ENCODE peak calls at places on chromosomes 11 and 22, in six cellular contexts. One of them, this sample, is unnamed. For H3K4me1, the result is how much of the 10 kb centered on the place peaks cover.

GRCh38 chr11:69060005-69060404 is 11.3 kb downstream of the TPCN2 start:
- DNase-seq in psoas muscle: no peak
- DNase-seq in heart right ventricle: no peak
- DNase-seq in mammary epithelial cell: no peak
- DNase-seq in uterus: no peak
- DNase-seq in pancreas: no peak
- DNase-seq in this sample: no peak

GRCh38 chr11:128653828-128654231 is 40.0 kb upstream of the FLI1 start:
- DNase-seq in psoas muscle: peak
- DNase-seq in heart right ventricle: peak
- DNase-seq in mammary epithelial cell: peak
- DNase-seq in uterus: no peak
- DNase-seq in pancreas: peak
- DNase-seq in this sample: no peak

GRCh38 chr11:57340228-57340627 is 2.1 kb downstream of the P2RX3 start:
- DNase-seq in psoas muscle: peak
- DNase-seq in heart right ventricle: no peak
- DNase-seq in mammary epithelial cell: no peak
- DNase-seq in uterus: no peak
- DNase-seq in pancreas: no peak
- DNase-seq in this sample: peak

GRCh38 chr22:29689872-29690213 is 30.0 kb upstream of the CABP7 start:
- DNase-seq in psoas muscle: peak
- DNase-seq in heart right ventricle: peak
- DNase-seq in mammary epithelial cell: peak
- DNase-seq in uterus: peak
- DNase-seq in pancreas: peak
- DNase-seq in this sample: peak

GRCh38 chr11:105071060-105071732 is 26.1 kb upstream of the CARD16 start:
- DNase-seq in psoas muscle: no peak
- DNase-seq in heart right ventricle: no peak
- DNase-seq in mammary epithelial cell: peak
- DNase-seq in uterus: no peak
- DNase-seq in pancreas: no peak
- DNase-seq in this sample: no peak

GRCh38 chr22:20524004-20524481 is 16.6 kb downstream of the MED15 start:
- DNase-seq in psoas muscle: no peak
- DNase-seq in heart right ventricle: no peak
- DNase-seq in mammary epithelial cell: peak
- DNase-seq in uterus: no peak
- DNase-seq in pancreas: no peak
- DNase-seq in this sample: no peak

GRCh38 chr11:1297576-1298473 is 11.6 kb downstream of the TOLLIP start:
- DNase-seq in psoas muscle: peak
- DNase-seq in heart right ventricle: no peak
- DNase-seq in mammary epithelial cell: no peak
- DNase-seq in uterus: peak
- DNase-seq in pancreas: peak
- DNase-seq in this sample: no peak

GRCh38 chr22:41302016-41302767 is 867 bp downstream of the ZC3H7B start:
- DNase-seq in psoas muscle: no peak
- DNase-seq in heart right ventricle: no peak
- DNase-seq in mammary epithelial cell: no peak
- DNase-seq in uterus: peak
- DNase-seq in pancreas: no peak
- DNase-seq in this sample: peak

GRCh38 chr11:76919887-76920746 is 59.4 kb downstream of the ACER3 start:
- DNase-seq in psoas muscle: peak
- DNase-seq in heart right ventricle: peak
- DNase-seq in mammary epithelial cell: peak
- DNase-seq in uterus: peak
- DNase-seq in pancreas: peak
- DNase-seq in this sample: peak

GRCh38 chr11:19576054-19576453 is 136.6 kb upstream of the NAV2 start:
- DNase-seq in psoas muscle: no peak
- DNase-seq in heart right ventricle: no peak
- DNase-seq in mammary epithelial cell: no peak
- DNase-seq in uterus: no peak
- DNase-seq in pancreas: no peak
- DNase-seq in this sample: no peak

GRCh38 chr11:115379528-115379927 is 124.7 kb downstream of the CADM1 start:
- DNase-seq in psoas muscle: no peak
- DNase-seq in heart right ventricle: no peak
- DNase-seq in mammary epithelial cell: no peak
- DNase-seq in uterus: no peak
- DNase-seq in pancreas: no peak
- DNase-seq in this sample: no peak

GRCh38 chr11:65063532-65063931 is 5.2 kb upstream of the NAALADL1 start:
- DNase-seq in psoas muscle: no peak
- DNase-seq in heart right ventricle: no peak
- DNase-seq in mammary epithelial cell: no peak
- DNase-seq in uterus: no peak
- DNase-seq in pancreas: no peak
- DNase-seq in this sample: no peak

GRCh38 chr11:66042227-66043007 is 6.5 kb downstream of the GAL3ST3 start:
- DNase-seq in psoas muscle: no peak
- DNase-seq in heart right ventricle: no peak
- DNase-seq in mammary epithelial cell: no peak
- DNase-seq in uterus: no peak
- DNase-seq in pancreas: no peak
- DNase-seq in this sample: no peak

GRCh38 chr22:36285545-36285944 is 32.6 kb downstream of the APOL1 start:
- DNase-seq in psoas muscle: peak
- DNase-seq in heart right ventricle: no peak
- DNase-seq in mammary epithelial cell: no peak
- DNase-seq in uterus: no peak
- DNase-seq in pancreas: no peak
- DNase-seq in this sample: no peak

GRCh38 chr22:31099386-31099785 is 8.0 kb downstream of the SELENOM start:
- DNase-seq in psoas muscle: no peak
- DNase-seq in heart right ventricle: no peak
- DNase-seq in mammary epithelial cell: no peak
- DNase-seq in uterus: no peak
- DNase-seq in pancreas: no peak
- DNase-seq in this sample: no peak

GRCh38 chr11:43835104-43835503 is 45.5 kb upstream of the ALKBH3 start:
- DNase-seq in psoas muscle: no peak
- DNase-seq in heart right ventricle: no peak
- DNase-seq in mammary epithelial cell: no peak
- DNase-seq in uterus: no peak
- DNase-seq in pancreas: no peak
- DNase-seq in this sample: no peak

GRCh38 chr11:93485983-93486382 is 57.2 kb downstream of the SMCO4 start:
- DNase-seq in psoas muscle: no peak
- DNase-seq in heart right ventricle: no peak
- DNase-seq in mammary epithelial cell: no peak
- DNase-seq in uterus: no peak
- DNase-seq in pancreas: no peak
- DNase-seq in this sample: no peak

GRCh38 chr11:70545626-70545945 is 147.3 kb downstream of the CTTN start:
- DNase-seq in psoas muscle: no peak
- DNase-seq in heart right ventricle: no peak
- DNase-seq in mammary epithelial cell: no peak
- DNase-seq in uterus: no peak
- DNase-seq in pancreas: no peak
- DNase-seq in this sample: no peak

GRCh38 chr22:44088976-44089570 is 65.0 kb downstream of the PARVB start:
- DNase-seq in psoas muscle: peak
- DNase-seq in heart right ventricle: peak
- DNase-seq in mammary epithelial cell: peak
- DNase-seq in uterus: no peak
- DNase-seq in pancreas: no peak
- DNase-seq in this sample: no peak

GRCh38 chr11:125594958-125595357 is 2.3 kb downstream of the STT3A start:
- DNase-seq in psoas muscle: no peak
- DNase-seq in heart right ventricle: no peak
- DNase-seq in mammary epithelial cell: no peak
- DNase-seq in uterus: no peak
- DNase-seq in pancreas: no peak
- DNase-seq in this sample: no peak

GRCh38 chr11:117771197-117771596 is 25.8 kb downstream of the DSCAML1 start:
- DNase-seq in psoas muscle: no peak
- DNase-seq in heart right ventricle: no peak
- DNase-seq in mammary epithelial cell: no peak
- DNase-seq in uterus: no peak
- DNase-seq in pancreas: no peak
- DNase-seq in this sample: no peak

GRCh38 chr11:97009613-97010012 is 619.8 kb downstream of the JRKL start:
- DNase-seq in psoas muscle: no peak
- DNase-seq in heart right ventricle: no peak
- DNase-seq in mammary epithelial cell: no peak
- DNase-seq in uterus: no peak
- DNase-seq in pancreas: no peak
- DNase-seq in this sample: no peak

GRCh38 chr11:71252782-71253730 is 679 bp upstream of the SHANK2 start:
- DNase-seq in psoas muscle: no peak
- DNase-seq in heart right ventricle: no peak
- DNase-seq in mammary epithelial cell: no peak
- DNase-seq in uterus: no peak
- DNase-seq in pancreas: peak
- DNase-seq in this sample: peak

GRCh38 chr11:95925011-95925410 is 1.1 kb upstream of the MTMR2 start:
- DNase-seq in psoas muscle: no peak
- DNase-seq in heart right ventricle: no peak
- DNase-seq in mammary epithelial cell: peak
- DNase-seq in uterus: no peak
- DNase-seq in pancreas: no peak
- DNase-seq in this sample: no peak

GRCh38 chr11:67558084-67558772 is 25.4 kb upstream of the GSTP1 start:
- DNase-seq in psoas muscle: no peak
- DNase-seq in heart right ventricle: peak
- DNase-seq in mammary epithelial cell: no peak
- DNase-seq in uterus: no peak
- DNase-seq in pancreas: no peak
- DNase-seq in this sample: no peak

GRCh38 chr22:46626356-46626755 is 6.2 kb downstream of the GRAMD4 start:
- DNase-seq in psoas muscle: no peak
- DNase-seq in heart right ventricle: no peak
- DNase-seq in mammary epithelial cell: no peak
- DNase-seq in uterus: no peak
- DNase-seq in pancreas: no peak
- DNase-seq in this sample: no peak
- H3K27ac ChIP-seq in psoas muscle: no peak
- H3K27ac ChIP-seq in heart right ventricle: no peak
- H3K27ac ChIP-seq in mammary epithelial cell: no peak
- H3K27ac ChIP-seq in uterus: no peak
- H3K27ac ChIP-seq in pancreas: no peak
- H3K27ac ChIP-seq in this sample: no peak

DNA sequence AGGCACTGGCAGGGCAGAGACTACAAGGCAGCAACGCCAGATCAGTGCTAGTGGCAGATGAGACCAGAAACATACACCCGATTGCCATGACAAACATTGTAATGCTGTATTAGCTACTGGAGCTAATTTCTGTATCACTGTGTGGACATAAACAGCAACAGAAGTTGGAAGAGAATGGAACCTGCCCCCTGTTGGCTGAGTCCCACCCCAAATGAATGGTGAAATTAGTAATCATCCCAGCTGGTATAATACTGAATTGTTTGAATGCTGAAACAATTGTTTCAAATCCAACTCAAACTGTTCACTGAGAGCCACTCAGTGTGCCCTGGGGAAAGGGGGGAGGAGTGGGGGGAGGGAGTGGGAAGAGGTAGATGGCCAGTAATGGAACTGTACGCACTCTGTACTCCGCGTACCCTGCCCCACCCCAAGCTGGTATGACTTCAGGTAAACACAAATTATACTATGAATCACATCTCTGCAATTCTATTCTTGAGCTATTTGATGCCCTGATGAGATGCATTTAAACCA is 11.2 kb upstream of the BIRC3 start:
- DNase-seq in psoas muscle: no peak
- DNase-seq in heart right ventricle: no peak
- DNase-seq in mammary epithelial cell: peak
- DNase-seq in uterus: no peak
- DNase-seq in pancreas: no peak
- DNase-seq in this sample: no peak
- TF ChIP-seq CTCF in psoas muscle: no peak
- TF ChIP-seq CTCF in heart right ventricle: no peak
- TF ChIP-seq CTCF in mammary epithelial cell: peak
- TF ChIP-seq CTCF in uterus: no peak
- TF ChIP-seq CTCF in pancreas: no peak
- TF ChIP-seq CTCF in this sample: no peak

GRCh38 chr11:8266246-8267241 is 2.9 kb upstream of the LMO1 start:
- DNase-seq in psoas muscle: no peak
- DNase-seq in heart right ventricle: no peak
- DNase-seq in mammary epithelial cell: no peak
- DNase-seq in uterus: no peak
- DNase-seq in pancreas: no peak
- DNase-seq in this sample: no peak
- H3K4me1 ChIP-seq in psoas muscle: under half
- H3K4me1 ChIP-seq in heart right ventricle: under half
- H3K4me1 ChIP-seq in mammary epithelial cell: under half
- H3K4me1 ChIP-seq in uterus: under half
- H3K4me1 ChIP-seq in pancreas: under half
- H3K4me1 ChIP-seq in this sample: under half

GRCh38 chr11:119995730-119996491 is 142.0 kb downstream of the TRIM29 start:
- DNase-seq in psoas muscle: no peak
- DNase-seq in heart right ventricle: no peak
- DNase-seq in mammary epithelial cell: peak
- DNase-seq in uterus: no peak
- DNase-seq in pancreas: no peak
- DNase-seq in this sample: no peak
- H3K27ac ChIP-seq in psoas muscle: no peak
- H3K27ac ChIP-seq in heart right ventricle: no peak
- H3K27ac ChIP-seq in mammary epithelial cell: no peak
- H3K27ac ChIP-seq in uterus: no peak
- H3K27ac ChIP-seq in pancreas: no peak
- H3K27ac ChIP-seq in this sample: no peak

GRCh38 chr11:11115475-11115874 is 237.6 kb downstream of the CSNK2A3 start:
- DNase-seq in psoas muscle: no peak
- DNase-seq in heart right ventricle: no peak
- DNase-seq in mammary epithelial cell: no peak
- DNase-seq in uterus: no peak
- DNase-seq in pancreas: no peak
- DNase-seq in this sample: no peak
- TF ChIP-seq CTCF in psoas muscle: no peak
- TF ChIP-seq CTCF in heart right ventricle: no peak
- TF ChIP-seq CTCF in mammary epithelial cell: no peak
- TF ChIP-seq CTCF in uterus: no peak
- TF ChIP-seq CTCF in pancreas: no peak
- TF ChIP-seq CTCF in this sample: no peak

DNA sequence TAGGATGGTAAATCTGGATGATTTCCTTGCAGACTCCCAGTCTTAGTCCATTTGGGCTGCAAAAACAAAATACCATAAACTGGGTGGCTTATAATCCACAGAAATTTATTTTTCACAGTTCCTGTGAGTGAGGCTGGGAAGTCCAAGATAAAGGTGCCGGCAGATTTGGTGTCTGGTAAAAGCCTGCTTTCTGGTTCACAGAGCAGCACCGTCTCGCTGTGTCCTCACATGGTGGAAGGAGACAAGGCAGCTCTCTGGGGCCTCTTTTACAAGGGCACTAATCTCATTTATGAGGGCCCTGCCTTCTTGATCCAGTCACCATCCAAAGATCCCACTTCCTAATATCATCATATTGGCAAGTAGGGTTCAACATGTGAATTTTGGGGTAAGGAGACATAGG is 8.9 kb downstream of the USP47 start:
- DNase-seq in psoas muscle: no peak
- DNase-seq in heart right ventricle: no peak
- DNase-seq in mammary epithelial cell: no peak
- DNase-seq in uterus: no peak
- DNase-seq in pancreas: no peak
- DNase-seq in this sample: no peak
- H3K4me1 ChIP-seq in psoas muscle: half or more
- H3K4me1 ChIP-seq in heart right ventricle: half or more
- H3K4me1 ChIP-seq in mammary epithelial cell: under half
- H3K4me1 ChIP-seq in uterus: under half
- H3K4me1 ChIP-seq in pancreas: half or more
- H3K4me1 ChIP-seq in this sample: under half

This sample was measured in cardiac muscle cell.